ENCODE peak calls at places on chromosomes 2 and 18, in four cellular contexts. Q is NT2/D1, Y is ELF-1, C is glutamatergic neuron. U is an unnamed sample.

GRCh38 chr2:236928353-236929153 is 157.1 kb upstream of the COPS8 start:
- DNase-seq in Q (no peak), Y (no peak), C (no peak), U (no peak)

GRCh38 chr18:46184296-46185080 is 80.3 kb downstream of the HAUS1 start:
- DNase-seq in C (no peak), Y (no peak), Q (no peak), U (no peak)

GRCh38 chr2:121501554-121501953 is 29.1 kb upstream of the RNU4ATAC start:
- DNase-seq in Q (no peak), C (no peak), Y (no peak), U (no peak)

GRCh38 chr2:105641389-105641811 is 103.3 kb upstream of the NCK2 start:
- DNase-seq in C (peak), Q (no peak), Y (no peak), U (no peak)

GRCh38 chr2:70944291-70944690 is 8.6 kb downstream of the ATP6V1B1 start:
- DNase-seq in C (no peak), Y (no peak), Q (no peak), U (no peak)

GRCh38 chr2:23606968-23607367 is 222.0 kb downstream of the KLHL29 start:
- DNase-seq in C (no peak), Y (peak), Q (no peak), U (no peak)

GRCh38 chr2:125167152-125167551 is 1142.1 kb downstream of the CNTNAP5 start:
- DNase-seq in C (no peak), Y (no peak), Q (no peak), U (no peak)

GRCh38 chr2:16861154-16861929 is 195.7 kb upstream of the CYRIA start:
- DNase-seq in Q (no peak), C (no peak), Y (no peak), U (no peak)

GRCh38 chr2:47650001-47650535 is 132.9 kb upstream of the MSH6 start:
- DNase-seq in Y (no peak), C (no peak), Q (no peak), U (no peak)

GRCh38 chr2:61178603-61179545 is 16.9 kb downstream of the C2orf74 start:
- DNase-seq in C (no peak), Y (no peak), Q (no peak), U (no peak)

GRCh38 chr2:9614562-9614961 is 16.2 kb downstream of the YWHAQ start:
- DNase-seq in Y (no peak), C (no peak), Q (no peak), U (no peak)

GRCh38 chr2:168454737-168455691 is 1.1 kb upstream of the CERS6 start:
- DNase-seq in Q (no peak), Y (no peak), C (no peak), U (no peak)

GRCh38 chr2:63432373-63432772 is 155.9 kb downstream of the WDPCP start:
- DNase-seq in Q (no peak), C (no peak), Y (no peak), U (no peak)

GRCh38 chr18:22674300-22674699 is 256.6 kb upstream of the CTAGE1 start:
- DNase-seq in Y (peak), Q (no peak), C (no peak), U (no peak)

GRCh38 chr2:109213646-109214417 is 84.8 kb downstream of the SH3RF3 start:
- DNase-seq in Y (no peak), Q (no peak), C (no peak), U (no peak)

GRCh38 chr18:11432360-11432811 is 177.0 kb upstream of the SLC35G4 start:
- DNase-seq in Q (no peak), Y (no peak), C (no peak), U (no peak)

U was measured in GM23338.